ENCODE peak calls at places on chromosomes 4 and X, in six cellular contexts. One of them, this sample, is unnamed.

GRCh38 chr4:111494471-111494870 is 650.8 kb upstream of the FAM241A start:
- DNase-seq in GM12892: no peak
- DNase-seq in HepG2: no peak
- DNase-seq in H1: no peak
- DNase-seq in K562: no peak
- DNase-seq in GM12878: no peak
- DNase-seq in this sample: no peak

GRCh38 chr4:7539659-7540058 is 104.9 kb upstream of the PSAPL1 start:
- DNase-seq in GM12892: peak; percentile 41
- DNase-seq in HepG2: peak; percentile 48
- DNase-seq in H1: no peak
- DNase-seq in K562: peak; percentile 80
- DNase-seq in GM12878: no peak
- DNase-seq in this sample: peak; percentile 50

GRCh38 chrX:116781926-116782325 is 319.1 kb upstream of the CT83 start:
- DNase-seq in GM12892: no peak
- DNase-seq in HepG2: no peak
- DNase-seq in H1: no peak
- DNase-seq in K562: no peak
- DNase-seq in GM12878: no peak
- DNase-seq in this sample: no peak

GRCh38 chr4:161894493-161895167 is 269.2 kb downstream of the FSTL5 start:
- DNase-seq in GM12892: no peak
- DNase-seq in HepG2: no peak
- DNase-seq in H1: no peak
- DNase-seq in K562: no peak
- DNase-seq in GM12878: no peak
- DNase-seq in this sample: no peak

GRCh38 chr4:135065366-135065765 is 863.8 kb upstream of the PABPC4L start:
- DNase-seq in GM12892: no peak
- DNase-seq in HepG2: no peak
- DNase-seq in H1: no peak
- DNase-seq in K562: no peak
- DNase-seq in GM12878: no peak
- DNase-seq in this sample: no peak

GRCh38 chr4:75004755-75005668 is 72.1 kb downstream of the PARM1 start:
- DNase-seq in GM12892: peak; percentile 14
- DNase-seq in HepG2: no peak
- DNase-seq in H1: no peak
- DNase-seq in K562: no peak
- DNase-seq in GM12878: peak; percentile 71
- DNase-seq in this sample: no peak

GRCh38 chrX:119684916-119685224 is 8.1 kb downstream of the SEPTIN6 start:
- DNase-seq in GM12892: no peak
- DNase-seq in HepG2: no peak
- DNase-seq in H1: no peak
- DNase-seq in K562: no peak
- DNase-seq in GM12878: no peak
- DNase-seq in this sample: no peak

GRCh38 chrX:103615781-103616180 is 8.0 kb downstream of the TCEAL3 start:
- DNase-seq in GM12892: no peak
- DNase-seq in HepG2: no peak
- DNase-seq in H1: no peak
- DNase-seq in K562: no peak
- DNase-seq in GM12878: no peak
- DNase-seq in this sample: no peak

GRCh38 chr4:2962099-2962455 is 1.1 kb downstream of the NOP14 start:
- DNase-seq in GM12892: no peak
- DNase-seq in HepG2: no peak
- DNase-seq in H1: no peak
- DNase-seq in K562: no peak
- DNase-seq in GM12878: no peak
- DNase-seq in this sample: no peak

GRCh38 chrX:101390664-101391525 is at the start of gene RPL36A:
- DNase-seq in GM12892: no peak
- DNase-seq in HepG2: peak; percentile 87
- DNase-seq in H1: peak; percentile 80
- DNase-seq in K562: peak; percentile 81
- DNase-seq in GM12878: peak; percentile 63
- DNase-seq in this sample: peak; percentile 35

GRCh38 chr4:102543529-102543928 is 42.4 kb downstream of the NFKB1 start:
- DNase-seq in GM12892: no peak
- DNase-seq in HepG2: no peak
- DNase-seq in H1: no peak
- DNase-seq in K562: no peak
- DNase-seq in GM12878: no peak
- DNase-seq in this sample: no peak

GRCh38 chr4:140344621-140345020 is 28.8 kb upstream of the SCOC start:
- DNase-seq in GM12892: no peak
- DNase-seq in HepG2: no peak
- DNase-seq in H1: no peak
- DNase-seq in K562: no peak
- DNase-seq in GM12878: no peak
- DNase-seq in this sample: no peak

GRCh38 chrX:85569691-85570090 is 190.2 kb upstream of the POF1B start:
- DNase-seq in GM12892: no peak
- DNase-seq in HepG2: no peak
- DNase-seq in H1: no peak
- DNase-seq in K562: no peak
- DNase-seq in GM12878: no peak
- DNase-seq in this sample: no peak

GRCh38 chr4:52054254-52054653 is 3.1 kb downstream of the SPATA18 start:
- DNase-seq in GM12892: no peak
- DNase-seq in HepG2: no peak
- DNase-seq in H1: no peak
- DNase-seq in K562: no peak
- DNase-seq in GM12878: no peak
- DNase-seq in this sample: no peak

GRCh38 chr4:185235480-185236154 is 26.2 kb downstream of the SNX25 start:
- DNase-seq in GM12892: no peak
- DNase-seq in HepG2: peak; percentile 85
- DNase-seq in H1: no peak
- DNase-seq in K562: no peak
- DNase-seq in GM12878: no peak
- DNase-seq in this sample: no peak

GRCh38 chr4:140000232-140000631 is 153.8 kb downstream of the MAML3 start:
- DNase-seq in GM12892: no peak
- DNase-seq in HepG2: no peak
- DNase-seq in H1: no peak
- DNase-seq in K562: no peak
- DNase-seq in GM12878: no peak
- DNase-seq in this sample: no peak

GRCh38 chr4:94305468-94306225 is 37.0 kb downstream of the HPGDS start:
- DNase-seq in GM12892: no peak
- DNase-seq in HepG2: no peak
- DNase-seq in H1: no peak
- DNase-seq in K562: no peak
- DNase-seq in GM12878: no peak
- DNase-seq in this sample: no peak

GRCh38 chrX:319579-320125 is 1.1 kb upstream of the GTPBP6 start:
- DNase-seq in GM12892: no peak
- DNase-seq in HepG2: no peak
- DNase-seq in H1: no peak
- DNase-seq in K562: no peak
- DNase-seq in GM12878: no peak
- DNase-seq in this sample: no peak
- TF ChIP-seq TAF1 in GM12892: no peak
- TF ChIP-seq TAF1 in HepG2: no peak
- TF ChIP-seq TAF1 in H1: no peak
- TF ChIP-seq TAF1 in K562: no peak
- TF ChIP-seq TAF1 in GM12878: no peak
- TF ChIP-seq TAF1 in this sample: no peak

DNA sequence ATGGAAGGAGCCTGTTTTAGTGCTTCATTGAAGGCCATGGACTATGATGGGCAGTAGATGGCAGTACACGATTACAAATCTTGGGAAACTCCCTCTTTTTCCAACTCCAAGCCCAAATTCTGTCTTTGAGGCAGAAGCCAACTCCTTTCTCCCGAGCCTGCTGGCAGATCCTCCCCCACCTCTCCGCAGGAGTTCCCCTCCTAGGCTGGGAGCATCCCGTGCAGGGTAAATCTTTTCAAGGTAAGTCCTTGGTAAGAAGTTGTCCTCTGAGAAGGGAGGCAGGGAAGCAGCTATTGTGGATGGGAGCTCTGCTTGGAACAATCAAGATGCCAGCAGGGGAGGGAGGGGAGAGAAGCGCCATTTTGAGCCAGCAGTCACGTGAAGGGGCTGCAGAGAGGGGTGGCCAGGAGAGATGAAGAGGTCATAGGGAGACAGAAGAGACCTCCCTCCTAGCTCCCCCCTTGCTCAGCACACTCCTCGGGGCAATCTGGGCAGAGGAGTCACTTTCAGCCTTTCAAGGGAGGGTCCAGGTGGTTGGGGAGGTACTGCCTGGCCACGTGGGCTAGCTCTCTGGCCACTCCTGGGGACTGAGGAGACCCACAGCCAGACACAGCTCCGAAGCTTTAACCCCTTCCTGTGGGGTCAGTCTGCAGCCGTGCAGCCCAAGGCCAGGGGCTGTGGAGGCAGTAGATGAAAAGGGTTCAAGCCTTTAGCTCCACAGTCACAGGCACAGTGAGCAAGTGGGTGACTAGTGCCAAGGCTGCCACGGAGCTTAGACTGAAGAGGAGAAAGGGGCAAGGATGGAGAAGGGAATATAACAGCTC is 9.6 kb downstream of the CC2D2A start:
- DNase-seq in GM12892: no peak
- DNase-seq in HepG2: peak; percentile 77
- DNase-seq in H1: peak; percentile 87
- DNase-seq in K562: peak; percentile 15
- DNase-seq in GM12878: no peak
- DNase-seq in this sample: no peak
- TF ChIP-seq POLR2AphosphoS5 in GM12892: no peak
- TF ChIP-seq POLR2AphosphoS5 in HepG2: peak; percentile 59
- TF ChIP-seq POLR2AphosphoS5 in H1: peak; percentile 66
- TF ChIP-seq POLR2AphosphoS5 in K562: no peak
- TF ChIP-seq POLR2AphosphoS5 in GM12878: no peak
- TF ChIP-seq POLR2AphosphoS5 in this sample: no peak

GRCh38 chrX:12978205-12979010 is 3.5 kb downstream of the TMSB4X start:
- DNase-seq in GM12892: peak; percentile 35
- DNase-seq in HepG2: no peak
- DNase-seq in H1: no peak
- DNase-seq in K562: no peak
- DNase-seq in GM12878: no peak
- DNase-seq in this sample: no peak
- TF ChIP-seq POLR2A in GM12892: peak; percentile 97
- TF ChIP-seq POLR2A in HepG2: no peak
- TF ChIP-seq POLR2A in H1: peak; percentile 84
- TF ChIP-seq POLR2A in K562: peak; percentile 61
- TF ChIP-seq POLR2A in GM12878: peak; percentile 95
- TF ChIP-seq POLR2A in this sample: peak; percentile 84

GRCh38 chr4:176238157-176238608 is 30.8 kb downstream of the ASB5 start:
- DNase-seq in GM12892: no peak
- DNase-seq in HepG2: no peak
- DNase-seq in H1: no peak
- DNase-seq in K562: no peak
- DNase-seq in GM12878: no peak
- DNase-seq in this sample: no peak
- TF ChIP-seq TAF1 in GM12892: no peak
- TF ChIP-seq TAF1 in HepG2: no peak
- TF ChIP-seq TAF1 in H1: no peak
- TF ChIP-seq TAF1 in K562: no peak
- TF ChIP-seq TAF1 in GM12878: no peak
- TF ChIP-seq TAF1 in this sample: no peak

GRCh38 chr4:172979332-172979731 is 189.3 kb upstream of the GALNT7 start:
- DNase-seq in GM12892: no peak
- DNase-seq in HepG2: no peak
- DNase-seq in H1: no peak
- DNase-seq in K562: no peak
- DNase-seq in GM12878: no peak
- DNase-seq in this sample: no peak

GRCh38 chr4:172978848-172979247 is 189.8 kb upstream of the GALNT7 start:
- DNase-seq in GM12892: no peak
- DNase-seq in HepG2: no peak
- DNase-seq in H1: no peak
- DNase-seq in K562: no peak
- DNase-seq in GM12878: no peak
- DNase-seq in this sample: no peak

GRCh38 chr4:172983014-172983413 is 185.6 kb upstream of the GALNT7 start:
- DNase-seq in GM12892: no peak
- DNase-seq in HepG2: no peak
- DNase-seq in H1: no peak
- DNase-seq in K562: no peak
- DNase-seq in GM12878: no peak
- DNase-seq in this sample: no peak

GRCh38 chr4:172980178-172980577 is 188.4 kb upstream of the GALNT7 start:
- DNase-seq in GM12892: no peak
- DNase-seq in HepG2: no peak
- DNase-seq in H1: no peak
- DNase-seq in K562: no peak
- DNase-seq in GM12878: no peak
- DNase-seq in this sample: no peak

DNA sequence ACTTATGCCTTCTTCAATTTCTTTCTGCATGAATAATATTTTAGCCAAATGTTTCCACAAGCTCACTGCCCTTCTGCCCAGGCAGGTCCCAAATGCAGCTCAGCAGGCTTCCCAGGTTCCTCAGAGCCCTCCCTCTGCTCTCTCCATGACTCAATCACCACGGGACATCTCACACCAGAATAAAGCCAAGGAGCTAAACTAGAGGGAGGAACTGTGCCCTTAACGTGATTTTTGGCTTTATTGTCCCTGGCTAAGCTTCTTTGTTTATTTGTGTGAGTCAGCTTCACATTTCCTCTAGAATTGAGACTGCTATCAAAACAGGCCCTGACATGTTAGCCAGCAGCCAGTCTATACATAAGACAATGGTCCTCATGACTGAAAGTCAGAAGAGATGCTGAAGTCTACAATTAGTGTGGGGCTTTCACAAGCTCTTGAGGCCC is 186.4 kb upstream of the GALNT7 start:
- DNase-seq in GM12892: no peak
- DNase-seq in HepG2: no peak
- DNase-seq in H1: no peak
- DNase-seq in K562: no peak
- DNase-seq in GM12878: peak; percentile 33
- DNase-seq in this sample: no peak
- TF ChIP-seq POLR2AphosphoS5 in GM12892: no peak
- TF ChIP-seq POLR2AphosphoS5 in HepG2: no peak
- TF ChIP-seq POLR2AphosphoS5 in H1: no peak
- TF ChIP-seq POLR2AphosphoS5 in K562: no peak
- TF ChIP-seq POLR2AphosphoS5 in GM12878: no peak
- TF ChIP-seq POLR2AphosphoS5 in this sample: no peak

GRCh38 chrX:40154229-40154852 is 56.6 kb upstream of the BCOR start:
- DNase-seq in GM12892: no peak
- DNase-seq in HepG2: peak; percentile 82
- DNase-seq in H1: peak; percentile 46
- DNase-seq in K562: peak; percentile 45
- DNase-seq in GM12878: no peak
- DNase-seq in this sample: no peak
- TF ChIP-seq POLR2A in GM12892: no peak
- TF ChIP-seq POLR2A in HepG2: peak; percentile 54
- TF ChIP-seq POLR2A in H1: no peak
- TF ChIP-seq POLR2A in K562: peak; percentile 10
- TF ChIP-seq POLR2A in GM12878: no peak
- TF ChIP-seq POLR2A in this sample: no peak